ENCODE peak calls at places on chromosomes 16 and 17, in seven cellular contexts. I is lower leg skin, J is skeletal muscle cell, W is sigmoid colon, C is heart right ventricle, O is GM12864, B is astrocyte. H is an unnamed sample.

GRCh38 chr17:64657610-64658125 is 4.4 kb downstream of the SMURF2 start:
- DNase-seq in B (no peak), J (no peak), O (no peak), I (no peak), C (no peak), W (no peak), H (no peak)

GRCh38 chr17:67022451-67022810 is 21.9 kb upstream of the CACNG1 start:
- DNase-seq in B (no peak), W (no peak), C (no peak), I (no peak), J (no peak), O (no peak), H (no peak)

GRCh38 chr17:29393451-29393850 is 3.3 kb downstream of the TAOK1 start:
- DNase-seq in O (no peak), C (no peak), B (peak), I (no peak), W (no peak), J (no peak), H (no peak)

GRCh38 chr16:1678500-1679098 is 520 bp downstream of the JPT2 start:
- DNase-seq in W (no peak), B (peak), O (no peak), C (peak), I (no peak), J (no peak), H (no peak)

GRCh38 chr17:45782889-45783592 is 1.1 kb upstream of the CRHR1 start:
- DNase-seq in C (no peak), W (no peak), I (no peak), J (no peak), O (no peak), B (no peak), H (no peak)

GRCh38 chr17:75910699-75911098 is 6.0 kb upstream of the MRPL38 start:
- DNase-seq in C (no peak), O (no peak), I (no peak), B (no peak), J (no peak), W (no peak), H (no peak)

GRCh38 chr17:17366941-17367885 is 64.0 kb downstream of the NT5M start:
- DNase-seq in W (no peak), B (no peak), I (no peak), J (no peak), O (no peak), C (no peak), H (no peak)

GRCh38 chr17:50365649-50366393 is 7.2 kb downstream of the MRPL27 start:
- DNase-seq in I (no peak), B (no peak), O (no peak), W (peak), C (no peak), J (no peak), H (no peak)

GRCh38 chr16:50535506-50536257 is 12.5 kb upstream of the NKD1 start:
- DNase-seq in W (no peak), J (no peak), C (no peak), I (peak), B (no peak), O (no peak), H (no peak)

GRCh38 chr16:80964351-80964750 is 42.3 kb downstream of the CMC2 start:
- DNase-seq in C (no peak), W (no peak), O (no peak), I (no peak), J (no peak), B (no peak), H (no peak)

GRCh38 chr16:50802000-50802399 is 60.1 kb downstream of the CYLD start:
- DNase-seq in W (no peak), B (peak), J (peak), C (no peak), O (no peak), I (no peak), H (no peak)

GRCh38 chr17:5526821-5527598 is 40.6 kb downstream of the MIS12 start:
- DNase-seq in B (peak), I (no peak), C (peak), W (peak), J (peak), O (no peak), H (peak)

GRCh38 chr17:43418441-43419374 is 19.9 kb downstream of the ARL4D start:
- DNase-seq in J (peak), B (peak), I (peak), O (no peak), C (no peak), W (peak), H (peak)

GRCh38 chr16:88651989-88652762 is 1.3 kb upstream of the CYBA start:
- DNase-seq in B (no peak), O (no peak), J (no peak), W (no peak), C (no peak), I (no peak), H (no peak)
- H3K4me3 ChIP-seq in B (no peak), O (peak), J (no peak), W (no peak), C (no peak), I (no peak), H (no peak)

DNA sequence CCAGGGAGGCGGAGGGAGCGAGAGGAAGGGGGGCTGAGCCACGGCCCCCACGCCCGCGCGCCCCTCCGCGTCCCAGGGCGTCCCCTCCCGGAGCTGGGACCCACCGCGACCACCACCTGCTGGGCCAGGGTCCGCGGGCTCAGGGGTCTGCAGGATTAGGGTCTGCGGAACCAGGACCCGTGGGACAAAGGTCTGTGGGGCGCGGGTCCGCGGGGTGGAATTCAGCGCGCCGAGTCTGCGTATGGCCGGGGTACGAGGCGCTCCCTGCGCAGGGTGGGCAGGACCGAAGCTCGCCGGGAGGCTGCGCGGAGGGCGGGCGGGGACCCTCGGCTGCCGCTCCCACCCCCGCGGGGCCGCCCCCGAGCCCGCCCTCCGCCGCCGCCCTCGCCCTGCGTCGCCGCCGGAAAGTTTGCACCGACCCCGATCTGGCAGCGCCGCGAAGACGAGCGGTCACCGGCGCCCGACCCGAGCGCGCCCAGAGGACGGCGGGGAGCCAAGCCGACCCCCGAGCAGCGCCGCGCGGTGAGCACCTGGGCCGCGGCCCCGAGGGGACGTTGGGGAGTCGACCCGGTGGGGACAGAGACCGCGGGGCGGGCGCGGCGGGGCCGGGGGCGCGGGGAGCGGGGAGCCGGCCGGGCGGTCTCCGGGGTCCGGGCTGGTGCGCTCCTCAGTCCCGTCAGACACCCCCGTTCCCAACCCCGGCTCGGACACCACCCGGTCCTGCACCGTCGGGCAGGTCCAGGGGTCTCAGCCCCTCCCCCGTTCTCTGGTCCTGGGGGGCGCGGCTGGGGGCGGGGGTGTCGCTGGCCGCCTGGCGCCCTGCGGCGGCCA is at the start of gene GCGR:
- DNase-seq in B (no peak), J (no peak), O (no peak), I (no peak), W (no peak), C (no peak), H (no peak)
- H3K4me3 ChIP-seq in B (no peak), J (no peak), O (no peak), I (no peak), W (no peak), C (no peak), H (no peak)

GRCh38 chr16:12459993-12460392 is 343.7 kb downstream of the CPPED1 start:
- DNase-seq in I (no peak), W (no peak), C (no peak), O (no peak), B (no peak), J (no peak), H (no peak)
- H3K4me3 ChIP-seq in I (no peak), W (no peak), C (no peak), O (no peak), B (no peak), J (no peak), H (no peak)

GRCh38 chr17:14303343-14304221 is 2.7 kb downstream of the HS3ST3B1 start:
- DNase-seq in I (peak), J (no peak), W (no peak), C (no peak), B (no peak), O (no peak), H (no peak)

GRCh38 chr17:14302421-14303099 is 1.7 kb downstream of the HS3ST3B1 start:
- DNase-seq in I (peak), W (peak), C (peak), J (no peak), B (peak), O (peak), H (no peak)

GRCh38 chr17:14305785-14306496 is 5.1 kb downstream of the HS3ST3B1 start:
- DNase-seq in C (no peak), I (peak), W (no peak), J (no peak), O (no peak), B (no peak), H (no peak)

GRCh38 chr17:14304876-14305636 is 4.2 kb downstream of the HS3ST3B1 start:
- DNase-seq in I (peak), B (no peak), C (no peak), W (no peak), O (no peak), J (no peak), H (no peak)

GRCh38 chr17:14304222-14304844 is 3.5 kb downstream of the HS3ST3B1 start:
- DNase-seq in C (no peak), B (no peak), J (no peak), I (peak), O (no peak), W (no peak), H (no peak)
- H3K4me3 ChIP-seq in C (peak), B (peak), J (peak), I (no peak), O (no peak), W (no peak), H (peak)

GRCh38 chr17:40604327-40605080 is 39.2 kb upstream of the CCR7 start:
- DNase-seq in B (no peak), W (no peak), J (no peak), O (no peak), C (no peak), I (no peak), H (no peak)
- H3K4me3 ChIP-seq in B (no peak), W (no peak), J (no peak), O (no peak), C (no peak), I (no peak), H (no peak)

GRCh38 chr16:86834451-86835035 is 256.2 kb downstream of the FOXL1 start:
- DNase-seq in J (peak), B (peak), O (no peak), W (peak), C (no peak), I (no peak), H (peak)

GRCh38 chr16:86836503-86837125 is 258.3 kb downstream of the FOXL1 start:
- DNase-seq in W (no peak), J (peak), I (no peak), O (no peak), B (peak), C (no peak), H (peak)

GRCh38 chr16:86831366-86831765 is 253.0 kb downstream of the FOXL1 start:
- DNase-seq in C (no peak), O (no peak), B (no peak), W (peak), I (no peak), J (no peak), H (no peak)

GRCh38 chr16:86835981-86836380 is 257.6 kb downstream of the FOXL1 start:
- DNase-seq in I (no peak), O (no peak), C (no peak), J (no peak), W (no peak), B (no peak), H (no peak)

DNA sequence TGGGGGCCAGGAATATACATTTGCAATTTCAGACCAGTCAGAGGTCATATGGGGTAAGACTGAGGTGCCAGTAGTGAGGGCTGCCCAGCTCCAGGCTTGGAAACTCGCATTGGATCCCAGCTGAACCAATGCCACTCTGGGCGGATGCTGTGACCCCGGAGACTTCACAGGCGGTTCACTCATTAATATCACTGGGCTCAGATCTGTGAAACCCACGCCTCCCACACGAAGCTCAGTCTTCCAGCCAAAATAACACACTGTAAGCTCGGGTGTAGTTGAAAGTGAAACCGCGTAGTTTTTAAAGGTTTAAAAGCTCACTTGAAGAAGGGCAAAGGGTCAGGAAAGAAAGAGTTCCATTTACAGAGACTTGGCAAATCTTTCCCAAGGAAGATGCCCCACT is 254.8 kb downstream of the FOXL1 start:
- DNase-seq in J (no peak), W (peak), O (no peak), I (no peak), B (no peak), C (no peak), H (no peak)
- H3K4me3 ChIP-seq in J (no peak), W (no peak), O (no peak), I (no peak), B (no peak), C (no peak), H (no peak)

H was measured in AG04449.